ENCODE peak calls at places on chromosomes 5 and 9, in seven cellular contexts. Z is HCT116, Q is IMR-90, B is heart left ventricle, D is endothelial cell of umbilical vein, Y is esophagus squamous epithelium, E is A549. V is an unnamed sample. For H3K4me1, the result is how much of the 10 kb centered on the place peaks cover.

GRCh38 chr9:110337727-110338522 is at the start of gene TXNDC8:
- DNase-seq in D (peak), Y (no peak), B (no peak), Z (no peak), E (no peak), Q (peak), V (no peak)

GRCh38 chr9:101977614-101978210 is 239.3 kb upstream of the GRIN3A start:
- DNase-seq in Q (peak), D (peak), Z (peak), Y (no peak), E (peak), B (no peak), V (no peak)

GRCh38 chr5:108822211-108822947 is 74.7 kb downstream of the FER start:
- DNase-seq in E (no peak), B (no peak), Q (no peak), Z (no peak), D (no peak), Y (no peak), V (no peak)

GRCh38 chr5:139278540-139279274 is 14.8 kb upstream of the MATR3 start:
- DNase-seq in Z (no peak), Y (no peak), E (no peak), B (no peak), Q (no peak), D (no peak), V (no peak)

GRCh38 chr9:132672413-132672690 is 2.1 kb downstream of the GTF3C4 start:
- DNase-seq in E (peak), B (no peak), D (peak), Z (no peak), Q (peak), Y (no peak), V (no peak)

GRCh38 chr9:127202461-127203139 is 62.0 kb upstream of the GARNL3 start:
- DNase-seq in Y (no peak), B (no peak), Q (no peak), Z (no peak), E (no peak), D (no peak), V (no peak)

GRCh38 chr5:112420111-112420864 is 1.2 kb upstream of the EPB41L4A start:
- DNase-seq in Z (peak), D (peak), B (peak), E (peak), Y (peak), Q (peak), V (peak)

GRCh38 chr5:142078251-142078650 is 30.3 kb upstream of the NDFIP1 start:
- DNase-seq in D (no peak), Q (no peak), B (no peak), Y (no peak), Z (no peak), E (no peak), V (no peak)

GRCh38 chr9:95808001-95808400 is 67.5 kb upstream of the ERCC6L2 start:
- DNase-seq in B (no peak), D (peak), E (no peak), Q (peak), Y (no peak), Z (no peak), V (no peak)

GRCh38 chr9:98819231-98819630 is 11.8 kb downstream of the GALNT12 start:
- DNase-seq in D (no peak), Z (no peak), B (no peak), Q (no peak), E (no peak), Y (no peak), V (no peak)

GRCh38 chr9:19342927-19343326 is 37.1 kb downstream of the RPS6 start:
- DNase-seq in B (no peak), Y (no peak), D (peak), Q (no peak), E (no peak), Z (no peak), V (no peak)

GRCh38 chr5:120479066-120479465 is 15.0 kb downstream of the PRR16 start:
- DNase-seq in D (no peak), Y (no peak), E (no peak), Q (peak), Z (no peak), B (no peak), V (no peak)

GRCh38 chr5:139776856-139777255 is 18.8 kb upstream of the PSD2 start:
- DNase-seq in D (no peak), Q (no peak), E (no peak), B (no peak), Z (no peak), Y (no peak), V (no peak)

GRCh38 chr5:53092242-53092641 is 17.3 kb downstream of the MOCS2 start:
- DNase-seq in Z (no peak), E (no peak), Y (no peak), Q (no peak), D (no peak), B (no peak), V (no peak)

GRCh38 chr9:126327750-126328120 is 1.1 kb downstream of the MVB12B start:
- DNase-seq in E (no peak), B (no peak), Q (no peak), D (no peak), Y (no peak), Z (no peak), V (no peak)

GRCh38 chr5:16618138-16618897 is 1.5 kb upstream of the RETREG1 start:
- DNase-seq in Y (no peak), D (no peak), B (no peak), E (no peak), Z (no peak), Q (no peak), V (no peak)

GRCh38 chr9:4862506-4863250 is 69.9 kb downstream of the RCL1 start:
- DNase-seq in Z (no peak), E (no peak), D (no peak), Y (no peak), Q (peak), B (no peak), V (peak)

GRCh38 chr5:166617507-166617906 is 1673.9 kb upstream of the WWC1 start:
- DNase-seq in Y (no peak), D (no peak), B (no peak), Q (no peak), E (no peak), Z (no peak), V (no peak)

GRCh38 chr5:40600383-40600782 is 79.3 kb upstream of the PTGER4 start:
- DNase-seq in E (no peak), Q (no peak), Z (no peak), D (no peak), B (no peak), Y (no peak), V (no peak)

GRCh38 chr5:40599676-40600075 is 80.0 kb upstream of the PTGER4 start:
- DNase-seq in Z (no peak), B (no peak), Y (no peak), Q (no peak), D (no peak), E (no peak), V (no peak)

GRCh38 chr5:40594811-40595210 is 84.9 kb upstream of the PTGER4 start:
- DNase-seq in Q (peak), Z (no peak), Y (no peak), E (no peak), D (peak), B (no peak), V (no peak)
- H3K4me1 ChIP-seq in Q (under half), Z (under half), Y (under half), E (under half), D (under half), B (under half), V (under half)

DNA sequence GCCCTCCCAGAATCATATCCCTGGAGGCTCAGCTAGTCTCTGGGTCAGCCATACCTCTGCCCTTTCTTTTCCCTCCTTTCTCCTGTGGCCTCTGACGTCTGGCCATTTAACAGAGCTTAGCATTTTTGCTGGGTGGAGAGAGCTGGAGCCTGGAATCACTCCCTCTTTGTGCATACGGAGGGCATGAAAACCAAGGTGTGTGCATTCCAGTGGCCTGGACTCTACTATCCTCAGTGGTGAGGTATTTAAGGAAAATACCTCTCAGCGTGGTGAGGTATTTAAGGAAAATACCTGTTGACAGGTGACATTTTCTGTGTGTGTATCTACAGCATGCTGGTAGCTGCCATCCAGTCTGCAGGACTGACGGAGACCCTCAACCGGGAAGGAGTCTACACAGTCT is 27.5 kb downstream of the TGFBI start:
- DNase-seq in D (no peak), E (no peak), Y (no peak), Z (no peak), B (no peak), Q (no peak), V (no peak)
- TF ChIP-seq POLR2A in D (no peak), E (no peak), Y (no peak), Z (no peak), B (no peak), Q (no peak), V (no peak)

GRCh38 chr9:124506433-124506832 is 766 bp downstream of the NR5A1 start:
- DNase-seq in D (no peak), B (no peak), Z (no peak), E (no peak), Y (no peak), Q (no peak), V (no peak)

GRCh38 chr9:124505006-124505900 is 1.9 kb downstream of the NR5A1 start:
- DNase-seq in Y (no peak), B (no peak), Z (no peak), D (no peak), E (no peak), Q (no peak), V (no peak)

GRCh38 chr9:124506931-124507879 is at the start of gene NR5A1:
- DNase-seq in E (no peak), D (no peak), B (no peak), Z (no peak), Y (no peak), Q (no peak), V (no peak)

GRCh38 chr9:124504530-124505005 is 2.6 kb downstream of the NR5A1 start:
- DNase-seq in D (no peak), Z (no peak), B (no peak), E (no peak), Y (no peak), Q (no peak), V (no peak)

DNA sequence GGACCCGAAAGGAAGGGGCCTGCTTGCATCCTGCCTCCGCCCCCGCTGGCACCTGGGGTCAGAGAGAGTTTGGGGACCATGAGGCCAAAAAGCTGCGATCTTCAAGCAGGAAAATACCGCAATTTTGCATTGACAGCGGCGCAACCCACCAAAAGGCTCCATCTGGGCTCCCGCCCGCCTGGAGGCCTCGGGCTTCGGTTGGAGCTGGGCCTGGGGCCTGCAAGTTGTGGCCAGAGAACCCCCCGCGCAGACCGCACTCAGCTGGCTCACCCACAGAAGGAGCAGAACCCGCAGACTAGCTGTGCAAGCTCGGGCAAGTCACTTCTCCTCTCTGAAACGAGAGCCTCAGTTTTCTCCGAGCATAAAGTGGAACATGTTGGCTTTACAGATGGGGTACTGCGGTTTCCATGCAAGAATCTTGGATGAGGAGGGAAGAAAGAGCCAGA is 1.3 kb downstream of the NR5A1 start:
- DNase-seq in B (no peak), Z (no peak), E (no peak), Y (no peak), Q (no peak), D (no peak), V (no peak)
- H3K4me3 ChIP-seq in B (no peak), Z (no peak), E (no peak), Y (no peak), Q (no peak), D (no peak), V (no peak)

DNA sequence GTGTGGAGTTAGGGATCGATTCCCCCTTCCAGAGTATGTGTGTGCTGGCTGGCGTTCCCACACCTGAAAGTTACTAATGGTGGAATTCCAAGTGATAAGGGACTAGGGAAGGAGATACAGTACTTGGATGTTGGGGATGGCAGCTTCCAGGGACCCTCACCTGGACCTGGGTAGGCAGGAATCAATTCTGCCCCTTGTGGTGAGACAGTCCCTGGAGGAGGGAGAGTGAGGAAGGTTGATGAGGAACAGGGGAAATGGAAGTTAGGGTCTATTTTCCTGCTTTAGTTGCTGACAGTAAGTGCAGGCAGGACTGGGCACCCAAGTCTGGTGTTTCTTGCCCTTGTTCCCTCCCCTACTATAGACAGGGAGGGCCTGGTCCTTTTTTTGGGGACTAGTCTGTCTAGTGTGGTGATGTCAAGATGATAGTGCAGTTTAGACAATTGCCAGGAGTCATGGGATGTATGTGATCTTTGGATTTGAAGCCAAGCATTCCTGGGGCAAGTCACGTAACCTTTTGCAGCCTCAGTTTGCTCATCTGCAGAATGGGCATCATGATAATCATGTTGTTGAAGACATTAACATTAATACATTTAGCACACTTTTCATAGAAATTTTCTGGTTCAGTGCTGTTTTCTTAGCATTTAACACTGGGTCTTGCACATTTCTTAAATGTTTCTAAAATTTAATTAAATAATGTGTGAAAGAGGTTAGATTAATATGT is 51.7 kb downstream of the DAB2IP start:
- DNase-seq in Q (no peak), B (no peak), D (no peak), Z (no peak), Y (no peak), E (no peak), V (no peak)
- H3K4me1 ChIP-seq in Q (under half), B (under half), D (under half), Z (under half), Y (half or more), E (under half), V (under half)

DNA sequence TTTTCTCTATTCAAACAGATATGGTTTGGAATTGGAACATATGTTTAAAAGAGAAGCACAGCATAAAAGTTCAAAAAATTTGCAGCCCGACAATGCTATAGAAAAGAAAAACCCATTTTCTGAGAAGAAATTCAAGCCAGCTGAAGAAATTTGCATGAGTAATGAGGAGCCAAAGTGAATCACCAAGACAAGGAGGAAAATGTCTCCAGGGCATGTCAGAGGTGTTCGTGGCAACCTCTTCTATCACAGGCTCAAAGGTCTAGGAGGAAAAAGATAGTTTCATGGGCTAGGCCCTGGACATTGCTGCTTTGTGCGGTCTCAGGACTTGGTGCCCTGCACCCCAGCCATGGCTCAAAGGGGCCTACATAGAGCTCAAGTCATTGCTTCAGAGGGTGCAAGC is 134.8 kb upstream of the ADAMTS16 start:
- DNase-seq in Y (no peak), Q (no peak), E (no peak), Z (no peak), D (no peak), B (no peak), V (no peak)
- TF ChIP-seq POLR2A in Y (no peak), Q (no peak), E (no peak), Z (no peak), D (no peak), B (no peak), V (no peak)

GRCh38 chr5:69167488-69167845 is 517 bp downstream of the CCNB1 start:
- DNase-seq in B (no peak), E (no peak), D (peak), Y (no peak), Q (no peak), Z (no peak), V (no peak)

GRCh38 chr5:69170969-69171368 is 4.0 kb downstream of the CCNB1 start:
- DNase-seq in B (no peak), D (no peak), Y (no peak), Q (no peak), E (no peak), Z (no peak), V (no peak)

DNA sequence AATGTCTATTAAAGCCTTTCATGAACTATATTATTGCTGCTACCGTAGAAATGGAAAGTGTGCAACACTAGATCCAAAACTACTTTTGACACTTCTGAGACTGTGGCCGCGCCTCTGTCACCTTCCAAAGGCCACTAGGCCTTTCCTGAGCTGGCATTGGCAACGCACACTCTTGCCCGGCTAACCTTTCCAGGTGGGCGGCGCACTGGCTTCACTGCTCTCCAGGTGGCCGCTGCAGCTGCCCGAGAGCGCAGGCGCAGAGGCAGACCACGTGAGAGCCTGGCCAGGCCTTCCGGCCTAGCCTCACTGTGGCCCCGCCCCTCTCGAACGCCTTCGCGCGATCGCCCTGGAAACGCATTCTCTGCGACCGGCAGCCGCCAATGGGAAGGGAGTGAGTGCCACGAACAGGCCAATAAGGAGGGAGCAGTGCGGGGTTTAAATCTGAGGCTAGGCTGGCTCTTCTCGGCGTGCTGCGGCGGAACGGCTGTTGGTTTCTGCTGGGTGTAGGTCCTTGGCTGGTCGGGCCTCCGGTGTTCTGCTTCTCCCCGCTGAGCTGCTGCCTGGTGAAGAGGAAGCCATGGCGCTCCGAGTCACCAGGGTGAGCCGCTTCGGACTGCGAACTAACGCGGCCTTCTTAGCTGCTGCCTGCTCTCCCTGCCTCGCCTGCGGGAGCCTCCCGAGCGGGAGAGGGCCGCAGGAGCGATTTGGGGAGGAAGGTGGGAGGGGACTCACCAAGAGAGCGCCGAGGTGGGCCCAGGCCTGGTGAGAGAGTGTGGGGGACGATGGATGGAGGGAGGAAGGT is at the start of gene CCNB1:
- DNase-seq in D (peak), B (peak), E (peak), Q (peak), Y (peak), Z (peak), V (peak)
- H3K4me3 ChIP-seq in D (peak), B (peak), E (peak), Q (peak), Y (peak), Z (peak), V (peak)

DNA sequence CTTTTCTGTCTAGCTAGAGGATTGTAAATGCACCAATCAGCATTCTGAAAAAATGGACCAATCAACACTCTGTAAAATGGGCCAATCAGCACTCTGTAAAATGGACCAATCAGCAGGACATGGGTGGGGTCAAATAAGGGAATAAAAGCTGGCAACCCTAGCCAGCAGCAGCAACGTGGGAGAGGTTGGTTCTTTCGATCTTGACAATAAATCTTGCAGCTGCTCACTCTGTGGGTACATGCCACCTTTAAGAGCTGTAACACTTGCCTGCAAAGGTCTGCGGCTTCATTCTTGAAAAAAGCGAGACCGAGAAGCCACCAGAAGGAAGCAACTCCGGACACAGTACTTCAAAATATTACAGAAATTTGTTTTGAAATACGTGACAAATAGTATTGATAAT is 424.6 kb upstream of the CDH9 start:
- DNase-seq in Y (no peak), E (no peak), B (no peak), Z (no peak), D (no peak), Q (no peak), V (no peak)
- H3K4me1 ChIP-seq in Y (under half), E (under half), B (under half), Z (under half), D (under half), Q (under half), V (under half)